ENCODE peak calls at places on chromosome 7, in seven cellular contexts. U is GM12865, S is amygdala, X is right lobe of liver, Y is AG10803, B is T-helper 9 cell, K is fibroblast of mammary gland. W is an unnamed sample.

GRCh38 chr7:17937506-17938115 is 2.7 kb downstream of the SNX13 start:
- DNase-seq in K (peak), X (no peak), Y (no peak), U (peak), B (no peak), S (no peak), W (no peak)

GRCh38 chr7:158266426-158266816 is 321.2 kb downstream of the PTPRN2 start:
- DNase-seq in K (no peak), B (no peak), U (no peak), S (no peak), X (no peak), Y (no peak), W (no peak)

GRCh38 chr7:16604054-16604453 is 41.5 kb downstream of the ANKMY2 start:
- DNase-seq in B (no peak), K (peak), X (no peak), Y (peak), S (no peak), U (no peak), W (no peak)

GRCh38 chr7:20785211-20786048 is 1.3 kb downstream of the SP8 start:
- DNase-seq in X (peak), Y (no peak), U (no peak), S (no peak), B (no peak), K (no peak), W (no peak)

GRCh38 chr7:101129603-101130117 is 2.8 kb downstream of the SERPINE1 start:
- DNase-seq in B (no peak), Y (no peak), U (no peak), X (no peak), K (no peak), S (no peak), W (no peak)

GRCh38 chr7:36535866-36536664 is 146.4 kb downstream of the ANLN start:
- DNase-seq in B (no peak), Y (no peak), U (no peak), S (no peak), K (peak), X (no peak), W (no peak)

GRCh38 chr7:33716581-33717477 is 188.5 kb upstream of the BMPER start:
- DNase-seq in U (peak), Y (peak), B (no peak), X (no peak), K (peak), S (no peak), W (no peak)

GRCh38 chr7:141451232-141451631 is 100.0 kb upstream of the AGK start:
- DNase-seq in K (no peak), U (no peak), S (no peak), B (no peak), X (no peak), Y (no peak), W (no peak)

GRCh38 chr7:133837248-133837647 is 289.9 kb upstream of the LRGUK start:
- DNase-seq in Y (no peak), B (no peak), S (no peak), K (no peak), X (no peak), U (no peak), W (no peak)

GRCh38 chr7:121416533-121416932 is 20.4 kb upstream of the FAM3C start:
- DNase-seq in S (no peak), Y (no peak), K (no peak), U (no peak), X (no peak), B (no peak), W (no peak)

GRCh38 chr7:98286093-98286525 is 4.6 kb downstream of the BRI3 start:
- DNase-seq in U (no peak), K (peak), S (no peak), Y (peak), B (no peak), X (peak), W (no peak)

GRCh38 chr7:101391991-101392390 is 29.3 kb downstream of the COL26A1 start:
- DNase-seq in K (no peak), X (no peak), S (no peak), Y (no peak), B (no peak), U (no peak), W (no peak)

GRCh38 chr7:106793015-106793651 is 71.9 kb upstream of the PIK3CG start:
- DNase-seq in Y (peak), B (peak), K (peak), X (no peak), S (no peak), U (peak), W (no peak)

GRCh38 chr7:1647961-1648631 is 22.0 kb upstream of the ELFN1 start:
- DNase-seq in Y (no peak), U (no peak), B (no peak), K (no peak), X (no peak), S (no peak), W (no peak)

GRCh38 chr7:82745820-82746219 is 302.2 kb upstream of the CACNA2D1 start:
- DNase-seq in K (no peak), U (no peak), B (no peak), X (no peak), S (no peak), Y (no peak), W (no peak)